ENCODE peak calls at places on chromosomes 16 and 17, in four cellular contexts. One of them, this sample, is unnamed.

GRCh38 chr17:45925311-45925710 is 31.0 kb downstream of the MAPT start:
- DNase-seq in mucosa of descending colon: no peak
- DNase-seq in endothelial cell of umbilical vein: no peak
- DNase-seq in CD8-positive, alpha-beta memory T cell: no peak
- DNase-seq in this sample: no peak

GRCh38 chr16:49596119-49596518 is 222.5 kb downstream of the C16orf78 start:
- DNase-seq in mucosa of descending colon: no peak
- DNase-seq in endothelial cell of umbilical vein: peak; percentile 51
- DNase-seq in CD8-positive, alpha-beta memory T cell: no peak
- DNase-seq in this sample: no peak

GRCh38 chr17:57284984-57285646 is 28.8 kb downstream of the MSI2 start:
- DNase-seq in mucosa of descending colon: no peak
- DNase-seq in endothelial cell of umbilical vein: no peak
- DNase-seq in CD8-positive, alpha-beta memory T cell: no peak
- DNase-seq in this sample: peak; percentile 83

GRCh38 chr16:88282221-88283041 is 100.3 kb upstream of the ZNF469 start:
- DNase-seq in mucosa of descending colon: no peak
- DNase-seq in endothelial cell of umbilical vein: no peak
- DNase-seq in CD8-positive, alpha-beta memory T cell: no peak
- DNase-seq in this sample: no peak

GRCh38 chr16:89035013-89035697 is 58.1 kb upstream of the CBFA2T3 start:
- DNase-seq in mucosa of descending colon: no peak
- DNase-seq in endothelial cell of umbilical vein: no peak
- DNase-seq in CD8-positive, alpha-beta memory T cell: no peak
- DNase-seq in this sample: peak; percentile 84

GRCh38 chr16:79286646-79287423 is 313.7 kb downstream of the MAF start:
- DNase-seq in mucosa of descending colon: peak; percentile 64
- DNase-seq in endothelial cell of umbilical vein: no peak
- DNase-seq in CD8-positive, alpha-beta memory T cell: no peak
- DNase-seq in this sample: peak; percentile 61

GRCh38 chr17:80795737-80796136 is 195.9 kb upstream of the CHMP6 start:
- DNase-seq in mucosa of descending colon: peak; percentile 46
- DNase-seq in endothelial cell of umbilical vein: no peak
- DNase-seq in CD8-positive, alpha-beta memory T cell: no peak
- DNase-seq in this sample: no peak

GRCh38 chr17:35514561-35514960 is 22.9 kb downstream of the SLFN12L start:
- DNase-seq in mucosa of descending colon: no peak
- DNase-seq in endothelial cell of umbilical vein: no peak
- DNase-seq in CD8-positive, alpha-beta memory T cell: no peak
- DNase-seq in this sample: no peak

GRCh38 chr17:17175917-17176316 is 30.2 kb downstream of the PLD6 start:
- DNase-seq in mucosa of descending colon: no peak
- DNase-seq in endothelial cell of umbilical vein: no peak
- DNase-seq in CD8-positive, alpha-beta memory T cell: no peak
- DNase-seq in this sample: no peak

GRCh38 chr16:29736764-29737163 is 9.0 kb downstream of the C16orf54 start:
- DNase-seq in mucosa of descending colon: no peak
- DNase-seq in endothelial cell of umbilical vein: no peak
- DNase-seq in CD8-positive, alpha-beta memory T cell: no peak
- DNase-seq in this sample: no peak

GRCh38 chr17:61467416-61468262 is 15.4 kb downstream of the TBX4 start:
- DNase-seq in mucosa of descending colon: peak; percentile 68
- DNase-seq in endothelial cell of umbilical vein: peak; percentile 11
- DNase-seq in CD8-positive, alpha-beta memory T cell: no peak
- DNase-seq in this sample: no peak

GRCh38 chr16:10587622-10588021 is 7.2 kb upstream of the EMP2 start:
- DNase-seq in mucosa of descending colon: no peak
- DNase-seq in endothelial cell of umbilical vein: no peak
- DNase-seq in CD8-positive, alpha-beta memory T cell: no peak
- DNase-seq in this sample: no peak

GRCh38 chr16:970379-970765 is 412 bp downstream of the LMF1 start:
- DNase-seq in mucosa of descending colon: no peak
- DNase-seq in endothelial cell of umbilical vein: no peak
- DNase-seq in CD8-positive, alpha-beta memory T cell: no peak
- DNase-seq in this sample: no peak

GRCh38 chr16:23524001-23524400 is 13.7 kb upstream of the GGA2 start:
- DNase-seq in mucosa of descending colon: no peak
- DNase-seq in endothelial cell of umbilical vein: no peak
- DNase-seq in CD8-positive, alpha-beta memory T cell: no peak
- DNase-seq in this sample: no peak

GRCh38 chr17:68461589-68461988 is 4.3 kb upstream of the WIPI1 start:
- DNase-seq in mucosa of descending colon: no peak
- DNase-seq in endothelial cell of umbilical vein: peak; percentile 35
- DNase-seq in CD8-positive, alpha-beta memory T cell: no peak
- DNase-seq in this sample: peak; percentile 27

GRCh38 chr17:40501499-40501911 is at the start of gene TNS4:
- DNase-seq in mucosa of descending colon: peak; percentile 90
- DNase-seq in endothelial cell of umbilical vein: no peak
- DNase-seq in CD8-positive, alpha-beta memory T cell: no peak
- DNase-seq in this sample: no peak
- H3K4me3 ChIP-seq in mucosa of descending colon: no peak within 1 kb of the TSS
- H3K4me3 ChIP-seq in endothelial cell of umbilical vein: no peak within 1 kb of the TSS
- H3K4me3 ChIP-seq in CD8-positive, alpha-beta memory T cell: no peak within 1 kb of the TSS
- H3K4me3 ChIP-seq in this sample: no peak within 1 kb of the TSS

GRCh38 chr17:29388937-29389336 is 1.2 kb upstream of the TAOK1 start:
- DNase-seq in mucosa of descending colon: peak; percentile 68
- DNase-seq in endothelial cell of umbilical vein: no peak
- DNase-seq in CD8-positive, alpha-beta memory T cell: no peak
- DNase-seq in this sample: no peak
- H3K4me3 ChIP-seq in mucosa of descending colon: no peak overlapping the region
- H3K4me3 ChIP-seq in endothelial cell of umbilical vein: no peak overlapping the region
- H3K4me3 ChIP-seq in CD8-positive, alpha-beta memory T cell: no peak overlapping the region
- H3K4me3 ChIP-seq in this sample: no peak overlapping the region

DNA sequence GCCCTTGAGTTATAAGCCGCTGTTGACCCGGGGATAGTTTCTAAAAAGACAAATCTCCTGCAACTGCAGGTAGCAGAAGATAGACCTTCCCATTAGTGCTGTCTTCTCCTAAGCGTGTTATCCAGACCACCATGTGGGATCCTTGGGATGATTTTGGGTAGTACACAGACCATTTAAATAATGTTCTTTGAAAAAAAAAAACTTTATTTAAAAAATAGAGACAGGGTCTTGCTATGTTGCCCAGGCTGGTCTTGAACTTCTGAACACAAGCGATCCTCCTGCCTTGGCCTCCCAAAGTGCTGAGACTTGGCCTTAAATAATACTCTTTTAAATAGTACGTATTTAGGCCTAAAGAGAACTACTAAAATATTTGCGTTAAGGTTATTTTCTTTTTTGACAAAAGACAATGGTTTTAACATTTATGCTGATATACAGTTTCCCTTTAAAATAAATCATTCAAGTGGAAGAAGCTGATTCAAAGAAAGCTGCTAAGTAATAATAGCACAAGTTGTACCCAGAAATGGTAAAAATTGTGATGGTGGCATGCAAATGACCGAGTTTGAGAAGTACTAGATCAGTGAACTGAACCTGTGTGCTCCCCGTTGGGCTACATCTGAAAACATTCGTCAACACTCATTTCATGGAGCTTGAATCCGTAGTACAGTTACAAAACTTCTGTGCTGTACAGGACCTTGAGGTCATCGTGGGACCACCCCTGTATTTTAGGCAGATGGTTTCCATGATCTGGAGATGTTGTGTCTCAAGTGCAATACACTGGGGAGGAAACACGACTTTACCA is 24.0 kb downstream of the SMARCE1 start:
- DNase-seq in mucosa of descending colon: no peak
- DNase-seq in endothelial cell of umbilical vein: no peak
- DNase-seq in CD8-positive, alpha-beta memory T cell: no peak
- DNase-seq in this sample: no peak
- H3K4me3 ChIP-seq in mucosa of descending colon: no peak overlapping the region
- H3K4me3 ChIP-seq in endothelial cell of umbilical vein: no peak overlapping the region
- H3K4me3 ChIP-seq in CD8-positive, alpha-beta memory T cell: no peak overlapping the region
- H3K4me3 ChIP-seq in this sample: no peak overlapping the region

DNA sequence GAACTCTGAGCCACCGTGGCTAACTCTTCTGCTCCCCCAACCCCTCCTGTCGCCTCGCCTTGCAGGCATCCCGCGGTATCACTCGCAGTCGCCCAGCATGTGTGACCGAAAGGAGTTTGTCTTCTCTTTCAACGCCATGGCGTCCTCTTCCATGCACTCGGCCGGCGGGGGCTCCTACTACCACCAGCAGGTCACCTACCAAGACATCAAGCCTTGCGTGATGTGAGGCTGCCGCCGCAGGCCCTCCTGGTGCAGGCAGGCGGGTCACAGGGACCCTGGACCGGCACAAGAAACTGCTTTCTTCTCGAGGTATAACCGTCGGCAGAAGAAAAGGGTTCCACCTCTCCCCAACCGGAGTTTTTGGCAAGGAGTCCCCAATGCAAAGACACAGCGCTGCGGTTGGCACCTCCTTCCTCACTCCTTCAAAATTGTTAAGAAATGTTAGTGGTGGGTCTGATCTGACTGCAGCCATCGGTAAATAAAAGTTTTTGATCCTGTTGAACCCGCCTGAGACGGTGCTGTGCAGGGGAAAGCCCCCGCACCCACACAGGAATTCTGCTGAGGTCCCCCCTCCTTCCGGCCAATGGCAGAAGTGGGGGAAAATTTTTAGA is 2.6 kb downstream of the FOXF1 start:
- DNase-seq in mucosa of descending colon: peak; percentile 26
- DNase-seq in endothelial cell of umbilical vein: no peak
- DNase-seq in CD8-positive, alpha-beta memory T cell: no peak
- DNase-seq in this sample: no peak
- H3K4me3 ChIP-seq in mucosa of descending colon: peak overlapping the region; percentile 36
- H3K4me3 ChIP-seq in endothelial cell of umbilical vein: no peak overlapping the region
- H3K4me3 ChIP-seq in CD8-positive, alpha-beta memory T cell: no peak overlapping the region
- H3K4me3 ChIP-seq in this sample: no peak overlapping the region

DNA sequence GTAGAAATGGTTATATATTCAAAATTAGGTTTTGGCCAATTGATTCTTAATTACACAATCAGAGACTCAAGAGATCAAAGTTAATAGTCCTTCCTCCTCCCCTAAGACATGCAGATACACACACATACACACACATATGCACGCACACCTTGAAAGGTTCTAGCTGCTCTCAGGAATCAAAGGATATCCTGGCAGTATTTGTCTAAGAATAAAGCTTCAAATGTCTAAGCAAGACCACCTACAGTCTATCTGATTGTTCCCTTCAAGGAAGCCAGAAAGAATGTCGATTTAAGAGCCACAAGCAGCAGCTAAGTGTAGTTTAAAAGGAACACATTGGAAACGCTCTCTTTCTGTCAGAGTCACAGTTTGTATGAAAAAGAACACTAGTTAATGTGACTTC is 79.2 kb downstream of the CDH8 start:
- DNase-seq in mucosa of descending colon: no peak
- DNase-seq in endothelial cell of umbilical vein: no peak
- DNase-seq in CD8-positive, alpha-beta memory T cell: no peak
- DNase-seq in this sample: no peak
- H3K4me3 ChIP-seq in mucosa of descending colon: no peak overlapping the region
- H3K4me3 ChIP-seq in endothelial cell of umbilical vein: no peak overlapping the region
- H3K4me3 ChIP-seq in CD8-positive, alpha-beta memory T cell: no peak overlapping the region
- H3K4me3 ChIP-seq in this sample: no peak overlapping the region

DNA sequence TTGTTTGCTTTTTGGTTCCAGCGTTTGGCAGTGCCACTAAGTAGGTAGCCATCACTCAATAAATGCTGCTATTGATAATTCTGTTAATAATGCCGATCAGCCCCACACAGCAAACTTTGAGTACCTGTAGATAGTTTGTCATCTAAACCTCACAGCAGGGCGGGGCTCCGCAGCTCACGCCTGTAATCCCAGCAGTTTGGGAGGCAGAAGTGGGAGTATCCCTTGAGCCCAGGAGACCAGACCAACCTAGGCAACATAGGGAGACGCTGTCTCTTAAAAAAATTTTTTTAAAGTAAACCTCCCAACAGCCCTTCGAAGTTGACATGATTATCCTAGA is 1.6 kb downstream of the BFAR start:
- DNase-seq in mucosa of descending colon: peak; percentile 55
- DNase-seq in endothelial cell of umbilical vein: no peak
- DNase-seq in CD8-positive, alpha-beta memory T cell: no peak
- DNase-seq in this sample: no peak
- H3K4me3 ChIP-seq in mucosa of descending colon: no peak overlapping the region
- H3K4me3 ChIP-seq in endothelial cell of umbilical vein: peak overlapping the region; percentile 3
- H3K4me3 ChIP-seq in CD8-positive, alpha-beta memory T cell: peak overlapping the region; percentile 87
- H3K4me3 ChIP-seq in this sample: peak overlapping the region; percentile 95

DNA sequence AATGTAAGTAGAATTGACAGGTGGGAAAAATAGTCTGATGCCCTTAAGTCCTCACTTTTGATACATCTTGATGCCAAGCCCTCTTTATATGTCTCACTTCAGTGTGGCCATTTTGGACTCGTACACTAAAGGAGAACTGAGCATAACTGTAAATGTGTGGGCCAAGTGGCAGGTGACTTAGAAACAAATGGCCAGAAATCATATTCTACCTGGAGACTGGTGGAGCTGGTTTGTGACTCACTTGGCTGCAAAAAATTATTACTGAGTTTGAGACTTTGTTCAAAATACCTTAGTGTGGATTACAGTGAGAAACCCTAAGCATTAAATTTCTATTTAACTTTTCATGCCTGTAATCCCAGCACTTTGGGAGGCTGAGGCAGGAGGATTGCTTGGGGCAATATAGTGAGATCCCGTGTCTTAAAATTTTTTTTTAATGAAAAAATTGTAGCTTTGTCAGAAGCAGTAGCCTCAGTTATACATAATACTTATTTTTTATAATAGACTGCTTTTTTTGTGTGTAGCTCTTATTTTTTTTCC is 5.0 kb downstream of the HAPSTR1 start:
- DNase-seq in mucosa of descending colon: no peak
- DNase-seq in endothelial cell of umbilical vein: no peak
- DNase-seq in CD8-positive, alpha-beta memory T cell: no peak
- DNase-seq in this sample: no peak
- H3K4me3 ChIP-seq in mucosa of descending colon: no peak overlapping the region
- H3K4me3 ChIP-seq in endothelial cell of umbilical vein: no peak overlapping the region
- H3K4me3 ChIP-seq in CD8-positive, alpha-beta memory T cell: no peak overlapping the region
- H3K4me3 ChIP-seq in this sample: no peak overlapping the region

GRCh38 chr17:1438593-1439083 is 17.4 kb downstream of the CRK start:
- DNase-seq in mucosa of descending colon: no peak
- DNase-seq in endothelial cell of umbilical vein: no peak
- DNase-seq in CD8-positive, alpha-beta memory T cell: no peak
- DNase-seq in this sample: no peak

GRCh38 chr17:1446201-1446600 is 9.8 kb downstream of the CRK start:
- DNase-seq in mucosa of descending colon: no peak
- DNase-seq in endothelial cell of umbilical vein: no peak
- DNase-seq in CD8-positive, alpha-beta memory T cell: no peak
- DNase-seq in this sample: no peak

GRCh38 chr17:1442187-1442586 is 13.8 kb downstream of the CRK start:
- DNase-seq in mucosa of descending colon: no peak
- DNase-seq in endothelial cell of umbilical vein: no peak
- DNase-seq in CD8-positive, alpha-beta memory T cell: no peak
- DNase-seq in this sample: no peak

GRCh38 chr17:1435326-1435725 is 20.7 kb downstream of the CRK start:
- DNase-seq in mucosa of descending colon: no peak
- DNase-seq in endothelial cell of umbilical vein: no peak
- DNase-seq in CD8-positive, alpha-beta memory T cell: no peak
- DNase-seq in this sample: no peak

GRCh38 chr17:1440921-1441320 is 15.1 kb downstream of the CRK start:
- DNase-seq in mucosa of descending colon: no peak
- DNase-seq in endothelial cell of umbilical vein: no peak
- DNase-seq in CD8-positive, alpha-beta memory T cell: no peak
- DNase-seq in this sample: no peak
- H3K4me3 ChIP-seq in mucosa of descending colon: no peak overlapping the region
- H3K4me3 ChIP-seq in endothelial cell of umbilical vein: no peak overlapping the region
- H3K4me3 ChIP-seq in CD8-positive, alpha-beta memory T cell: no peak overlapping the region
- H3K4me3 ChIP-seq in this sample: no peak overlapping the region